ENCODE peak calls at places on chromosomes 11 and 22, in seven cellular contexts. Z is HAP-1; A is germinal center; D is H7; V is HS-5; L is hippocampal formation; G is CD8-positive, alpha-beta T cell. K is an unnamed sample.

GRCh38 chr11:115920841-115921480 is 416.7 kb upstream of the CADM1 start:
- DNase-seq in V (no peak), G (no peak), D (no peak), A (no peak), L (no peak), Z (no peak), K (no peak)

GRCh38 chr22:36454916-36455570 is 26.4 kb downstream of the TXN2 start:
- DNase-seq in L (peak; percentile 63), Z (peak; percentile 91), V (no peak), G (peak; percentile 96), A (peak; percentile 94), D (peak; percentile 100), K (peak; percentile 87)

GRCh38 chr11:62508336-62509058 is 38.1 kb downstream of the AHNAK start:
- DNase-seq in D (peak; percentile 86), Z (peak; percentile 15), G (no peak), L (peak; percentile 79), A (peak; percentile 55), V (no peak), K (no peak)

GRCh38 chr11:86288776-86289507 is 13.1 kb upstream of the HIKESHI start:
- DNase-seq in V (no peak), G (no peak), L (no peak), Z (no peak), A (peak; percentile 7), D (no peak), K (no peak)

GRCh38 chr22:21044931-21045584 is 688 bp upstream of the LRRC74B start:
- DNase-seq in G (no peak), V (peak; percentile 36), Z (no peak), L (no peak), D (no peak), A (no peak), K (peak; percentile 9)

GRCh38 chr11:87889126-87889525 is 286.1 kb downstream of the RAB38 start:
- DNase-seq in L (no peak), D (no peak), Z (no peak), V (no peak), G (no peak), A (no peak), K (no peak)

GRCh38 chr22:50027639-50028537 is 15.3 kb upstream of the IL17REL start:
- DNase-seq in V (no peak), Z (no peak), L (no peak), G (peak; percentile 72), D (peak; percentile 61), A (no peak), K (no peak)

GRCh38 chr22:25176175-25176574 is 23.5 kb upstream of the CRYBB3 start:
- DNase-seq in Z (no peak), G (no peak), A (no peak), V (no peak), D (no peak), L (no peak), K (no peak)

GRCh38 chr22:49466926-49467590 is 360.6 kb downstream of the BRD1 start:
- DNase-seq in L (no peak), Z (no peak), V (no peak), G (no peak), A (no peak), D (peak; percentile 36), K (no peak)

GRCh38 chr22:38016182-38017078 is 32.1 kb upstream of the SOX10 start:
- DNase-seq in Z (peak; percentile 21), A (no peak), G (no peak), L (peak; percentile 92), V (no peak), D (peak; percentile 80), K (no peak)

GRCh38 chr11:59944761-59945160 is 6.5 kb downstream of the OOSP1 start:
- DNase-seq in V (no peak), A (no peak), G (no peak), Z (peak; percentile 42), D (no peak), L (no peak), K (no peak)

GRCh38 chr11:111941963-111942362 is 4.8 kb downstream of the DIXDC1 start:
- DNase-seq in A (no peak), L (no peak), Z (no peak), V (no peak), D (no peak), G (no peak), K (no peak)

GRCh38 chr11:128911239-128911638 is 20.1 kb downstream of the KCNJ5 start:
- DNase-seq in G (no peak), A (no peak), L (no peak), Z (no peak), D (no peak), V (no peak), K (no peak)

GRCh38 chr11:117279711-117280376 is 11.3 kb upstream of the BACE1-AS start:
- DNase-seq in A (no peak), V (no peak), Z (no peak), D (no peak), L (no peak), G (no peak), K (no peak)

GRCh38 chr11:59534676-59535075 is 23.3 kb downstream of the OR4D9 start:
- DNase-seq in G (no peak), D (no peak), A (no peak), V (no peak), Z (no peak), L (no peak), K (no peak)

GRCh38 chr22:19571207-19571795 is 47.1 kb upstream of the CLDN5 start:
- DNase-seq in D (no peak), A (no peak), L (no peak), Z (no peak), G (no peak), V (no peak), K (no peak)

GRCh38 chr22:43186272-43187170 is at the start of gene TTLL12:
- DNase-seq in L (peak; percentile 24), A (peak; percentile 82), Z (peak; percentile 19), D (peak; percentile 97), V (no peak), G (peak; percentile 56), K (no peak)

GRCh38 chr11:44727373-44728084 is 767 bp downstream of the TSPAN18 start:
- DNase-seq in D (peak; percentile 96), A (peak; percentile 87), G (peak; percentile 72), L (peak; percentile 57), Z (peak; percentile 79), V (peak; percentile 39), K (peak; percentile 90)